ENCODE peak calls at places on chromosomes 1 and 21, in four cellular contexts. A, I, V and O are unnamed samples.
A peak's percentile ranks its signal among the peaks of the same experiment; 100 is the strongest.

GRCh38 chr1:116807871-116808450 is 53.7 kb downstream of the CD2 start:
- DNase-seq in I (no peak), A (no peak), V (no peak), O (no peak)

GRCh38 chr1:59150537-59151386 is 146.1 kb upstream of the FGGY start:
- DNase-seq in I (no peak), V (peak; percentile 99), A (peak; percentile 86), O (no peak)

GRCh38 chr1:74197255-74197654 is 721 bp downstream of the LRRIQ3 start:
- DNase-seq in I (no peak), A (no peak), V (no peak), O (no peak)

GRCh38 chr1:165897326-165898303 is 70.2 kb downstream of the UCK2 start:
- DNase-seq in A (peak; percentile 64), I (no peak), V (peak; percentile 54), O (no peak)

GRCh38 chr1:175191654-175192053 is 922 bp downstream of the KIAA0040 start:
- DNase-seq in A (peak; percentile 22), V (peak; percentile 3), I (no peak), O (no peak)

GRCh38 chr1:65170511-65171142 is 22.6 kb downstream of the AK4 start:
- DNase-seq in A (no peak), I (no peak), V (peak; percentile 51), O (no peak)

GRCh38 chr1:87061742-87062156 is 147.3 kb downstream of the HS2ST1 start:
- DNase-seq in V (peak; percentile 32), A (no peak), I (no peak), O (no peak)

GRCh38 chr1:101174722-101175121 is 62.1 kb upstream of the S1PR1 start:
- DNase-seq in A (no peak), V (peak; percentile 59), I (no peak), O (no peak)

GRCh38 chr1:9886063-9886742 is 23.9 kb downstream of the CTNNBIP1 start:
- DNase-seq in A (no peak), I (no peak), V (no peak), O (no peak)

GRCh38 chr1:27807385-27807784 is 23.2 kb upstream of the PPP1R8 start:
- DNase-seq in A (no peak), I (no peak), V (peak; percentile 34), O (no peak)

GRCh38 chr1:225426395-225427248 is 1.2 kb downstream of the LBR start:
- DNase-seq in I (no peak), A (no peak), V (peak; percentile 25), O (no peak)

GRCh38 chr1:42692461-42692860 is 10.2 kb downstream of the YBX1 start:
- DNase-seq in V (no peak), I (no peak), A (no peak), O (no peak)

GRCh38 chr1:221031890-221032222 is 152.6 kb downstream of the HLX start:
- DNase-seq in A (no peak), V (peak; percentile 39), I (no peak), O (no peak)

GRCh38 chr1:32239335-32239734 is 7.7 kb upstream of the FAM167B start:
- DNase-seq in A (no peak), V (no peak), I (no peak), O (no peak)

GRCh38 chr1:52738148-52738547 is 11.9 kb downstream of the ZYG11B start:
- DNase-seq in A (no peak), I (no peak), V (no peak), O (no peak)

GRCh38 chr21:46480466-46480865 is 21.8 kb downstream of the DIP2A start:
- DNase-seq in A (no peak), V (no peak), I (no peak), O (no peak)

GRCh38 chr1:220710333-220710732 is 20.2 kb downstream of the C1orf115 start:
- DNase-seq in A (no peak), I (no peak), V (no peak), O (no peak)

GRCh38 chr1:54800899-54801759 is at the start of gene TTC22:
- DNase-seq in I (peak; percentile 73), A (no peak), V (no peak), O (no peak)

GRCh38 chr1:224502459-224503160 is 68.0 kb upstream of the WDR26 start:
- DNase-seq in V (no peak), I (no peak), A (no peak), O (no peak)

GRCh38 chr1:27689423-27690173 is 17.6 kb upstream of the IFI6 start:
- DNase-seq in V (peak; percentile 52), A (no peak), I (no peak), O (no peak)

GRCh38 chr1:6745073-6745472 is 40.2 kb upstream of the CAMTA1 start:
- DNase-seq in V (no peak), A (no peak), I (no peak), O (no peak)

GRCh38 chr1:15429701-15430149 is 8.5 kb upstream of the CTRC start:
- DNase-seq in V (peak; percentile 41), A (no peak), I (no peak), O (no peak)

GRCh38 chr1:234111458-234112142 is 207.1 kb downstream of the SLC35F3 start:
- DNase-seq in A (no peak), I (peak; percentile 57), V (no peak), O (no peak)

GRCh38 chr21:38804617-38805281 is 980 bp upstream of the ETS2 start:
- DNase-seq in I (peak; percentile 76), V (peak; percentile 50), A (peak; percentile 78), O (no peak)

DNA sequence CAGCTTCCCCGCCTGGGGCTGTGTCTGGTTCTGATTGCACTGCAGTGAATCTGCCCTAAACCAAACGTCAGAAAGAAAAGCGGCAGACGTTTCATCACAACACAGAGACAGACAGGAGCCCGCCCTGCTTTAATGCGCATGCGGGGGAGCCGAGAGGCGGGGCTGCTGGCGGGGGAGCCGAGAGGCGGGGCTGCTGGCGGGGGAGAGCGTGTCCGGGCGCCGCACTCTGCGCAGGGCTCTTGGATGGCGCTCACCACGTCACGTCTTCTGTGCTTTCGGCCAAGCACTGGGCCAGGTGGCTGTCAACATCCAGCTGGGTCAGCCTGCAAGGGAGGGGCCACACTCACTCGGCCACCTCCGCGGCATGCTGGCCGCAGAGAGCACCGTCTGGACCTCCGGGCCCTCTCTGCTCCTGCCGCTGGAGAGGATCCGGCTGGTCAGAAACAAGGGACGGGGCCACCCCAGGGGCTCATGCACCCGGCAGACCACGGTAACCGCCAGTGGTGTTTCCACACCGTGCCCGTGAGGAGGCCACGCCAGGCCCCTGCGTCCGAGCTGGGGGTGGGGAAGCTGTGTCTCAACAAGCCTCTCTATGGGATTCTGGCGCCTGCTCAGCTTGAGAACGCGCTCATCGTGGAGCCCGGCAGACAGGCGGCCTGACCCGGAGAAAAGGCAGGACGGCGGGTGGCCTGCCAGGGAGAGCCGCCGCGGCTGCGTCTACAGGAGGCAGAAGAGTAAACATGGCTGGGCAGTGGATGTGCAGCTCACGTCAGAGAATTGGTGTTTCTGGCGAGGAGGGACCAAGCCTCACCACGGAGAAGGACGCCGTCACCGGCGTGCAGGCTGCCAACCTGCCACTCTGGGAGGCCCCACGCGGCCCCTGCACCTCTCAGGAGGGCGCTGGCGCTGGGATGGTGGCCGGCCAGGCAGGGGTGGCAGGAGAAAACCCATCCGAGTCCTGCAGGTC is 4.8 kb downstream of the FAAP20 start:
- DNase-seq in V (peak; percentile 95), I (peak; percentile 93), A (peak; percentile 95), O (peak; percentile 94)
- TF ChIP-seq CTCF in V (no peak), I (no peak), A (no peak), O (no peak)

GRCh38 chr1:85708826-85709222 is 591 bp upstream of the ZNHIT6 start:
- DNase-seq in V (no peak), A (no peak), I (no peak), O (no peak)

GRCh38 chr1:85705940-85706339 is 2.3 kb downstream of the ZNHIT6 start:
- DNase-seq in I (no peak), A (no peak), V (no peak), O (no peak)

GRCh38 chr1:85707267-85707989 is 805 bp downstream of the ZNHIT6 start:
- DNase-seq in V (no peak), A (no peak), I (no peak), O (no peak)

DNA sequence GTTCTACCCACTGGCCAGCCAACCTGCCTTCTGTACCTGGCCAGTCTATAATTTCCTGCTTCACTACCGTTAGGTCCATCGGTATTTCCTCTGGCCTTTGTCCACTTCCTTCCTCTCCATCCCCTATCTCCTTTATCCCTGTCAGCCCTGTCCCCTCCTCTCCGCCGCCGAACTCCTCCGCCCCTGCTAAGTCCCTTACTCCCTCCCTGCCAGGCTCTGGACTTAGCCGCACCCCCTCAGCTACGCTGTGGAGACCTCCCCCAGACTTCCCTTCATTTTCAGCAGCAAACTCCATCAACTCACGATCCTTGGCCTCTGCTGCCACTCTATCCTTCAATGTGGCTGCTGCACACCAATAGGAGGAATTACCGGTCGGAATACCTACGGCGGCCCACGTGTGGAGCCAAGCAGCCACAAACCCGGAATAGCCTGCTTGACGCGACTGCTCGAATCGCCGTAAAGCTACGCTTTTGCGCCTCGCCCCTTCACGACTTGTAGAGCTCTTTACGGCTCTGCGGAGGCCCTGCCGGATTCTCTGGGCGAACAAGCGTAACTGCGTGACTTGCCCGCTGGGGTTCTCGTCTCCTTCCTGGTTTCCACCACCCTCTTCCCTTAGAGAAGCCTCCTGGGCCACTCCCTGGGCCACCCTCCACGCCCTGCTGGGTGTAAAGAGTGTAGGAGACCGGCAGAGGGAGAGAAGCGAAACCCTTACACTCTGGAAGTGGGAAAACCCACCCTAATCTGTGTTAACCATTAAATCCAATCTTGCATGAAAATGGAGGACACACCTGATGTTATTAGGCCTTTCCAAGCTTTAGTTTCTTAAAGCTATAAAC is at the start of gene ZNHIT6:
- DNase-seq in I (peak; percentile 84), A (peak; percentile 92), V (peak; percentile 96), O (peak; percentile 88)
- TF ChIP-seq CTCF in I (peak; percentile 39), A (peak; percentile 24), V (peak; percentile 52), O (peak; percentile 73)

GRCh38 chr1:157077394-157077793 is 22.2 kb downstream of the ETV3L start:
- DNase-seq in A (no peak), V (no peak), I (no peak), O (no peak)

GRCh38 chr1:157069596-157069995 is 24.1 kb upstream of the ARHGEF11 start:
- DNase-seq in I (no peak), V (peak; percentile 4), A (no peak), O (no peak)

GRCh38 chr1:157073944-157074685 is 25.5 kb downstream of the ETV3L start:
- DNase-seq in V (peak; percentile 71), I (peak; percentile 84), A (peak; percentile 66), O (no peak)
- TF ChIP-seq CTCF in V (peak; percentile 72), I (peak; percentile 63), A (peak; percentile 36), O (peak; percentile 75)

GRCh38 chr21:23789864-23790263 is 1817.4 kb downstream of the MRPL39 start:
- DNase-seq in A (no peak), V (no peak), I (no peak), O (no peak)
- TF ChIP-seq CTCF in A (no peak), V (no peak), I (no peak), O (no peak)